ENCODE peak calls at places on chromosome 13, in five cellular contexts. B is kidney epithelial cell, F is AG04450, D is pancreas, J is left ventricle myocardium inferior. I is an unnamed sample.

GRCh38 chr13:24097667-24098066 is 62.9 kb upstream of the SPATA13 start:
- DNase-seq in D (no peak), B (no peak), J (no peak), F (no peak), I (no peak)

GRCh38 chr13:105329359-105329758 is 1206.1 kb downstream of the EFNB2 start:
- DNase-seq in B (no peak), F (no peak), D (no peak), J (no peak), I (no peak)

GRCh38 chr13:103188688-103189326 is 122.6 kb upstream of the SLC10A2 start:
- DNase-seq in F (no peak), B (no peak), D (no peak), J (no peak), I (peak; percentile 44)

GRCh38 chr13:32047088-32047487 is 15.5 kb downstream of the FRY start:
- DNase-seq in F (no peak), J (no peak), D (no peak), B (no peak), I (no peak)

GRCh38 chr13:98998831-98999634 is 21.2 kb upstream of the DOCK9 start:
- DNase-seq in J (no peak), B (no peak), D (no peak), F (no peak), I (no peak)

GRCh38 chr13:73451120-73452029 is 392.6 kb downstream of the KLF5 start:
- DNase-seq in D (no peak), F (no peak), J (no peak), B (no peak), I (no peak)

GRCh38 chr13:22265563-22265962 is 594.7 kb downstream of the FGF9 start:
- DNase-seq in J (no peak), B (no peak), D (no peak), F (no peak), I (no peak)

GRCh38 chr13:41649659-41650058 is 192.3 kb downstream of the RGCC start:
- DNase-seq in B (no peak), J (no peak), D (no peak), F (no peak), I (no peak)

GRCh38 chr13:112968380-112968909 is 569 bp upstream of the MCF2L start:
- DNase-seq in F (no peak), J (peak; percentile 55), B (no peak), D (peak; percentile 70), I (no peak)

GRCh38 chr13:113746143-113746525 is 12.9 kb upstream of the TMEM255B start:
- DNase-seq in B (no peak), D (no peak), J (no peak), F (no peak), I (no peak)

GRCh38 chr13:49585220-49586157 is at the start of gene RCBTB1:
- DNase-seq in B (no peak), J (peak; percentile 72), D (peak; percentile 79), F (no peak), I (no peak)

DNA sequence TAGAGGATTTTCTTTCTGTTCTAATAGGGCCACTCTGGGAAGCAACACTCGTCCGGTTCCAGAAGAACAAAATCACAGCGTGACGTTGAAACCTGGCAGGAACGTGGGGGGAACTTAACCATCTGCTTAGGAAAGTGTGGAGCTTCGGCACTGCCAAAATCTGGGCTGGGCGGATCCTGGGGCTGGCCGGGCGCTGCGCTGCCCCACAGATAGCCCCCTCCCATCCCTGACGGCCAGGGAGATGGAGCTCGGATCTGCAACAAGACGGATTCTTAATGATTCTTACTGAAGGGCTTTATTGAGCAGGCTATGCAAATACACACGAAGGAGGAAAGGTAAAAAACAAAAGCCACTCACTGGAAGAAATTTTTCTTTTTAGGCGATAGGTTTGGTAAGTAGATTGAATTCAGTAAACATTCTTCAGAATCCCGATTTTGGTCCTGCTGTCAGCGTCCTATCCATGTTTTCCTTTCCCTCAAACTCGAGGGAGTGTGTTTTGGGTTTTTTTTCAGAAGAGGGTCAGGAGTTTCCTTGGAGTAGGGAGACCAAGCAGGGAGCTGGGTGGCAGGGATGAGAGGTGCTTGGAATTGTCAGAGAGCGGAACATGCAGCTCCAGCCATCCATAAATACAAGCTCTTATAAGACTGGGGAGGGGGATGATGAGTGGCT is 1.4 kb upstream of the PCDH8 start:
- DNase-seq in B (no peak), J (no peak), D (no peak), F (no peak), I (no peak)
- H3K4me3 ChIP-seq in B (no peak overlapping the region), J (peak overlapping the region; percentile 71), D (no peak overlapping the region), F (no peak overlapping the region), I (no peak overlapping the region)

GRCh38 chr13:75492389-75492788 is 10.4 kb upstream of the TBC1D4 start:
- DNase-seq in J (no peak), D (no peak), B (no peak), F (no peak), I (no peak)

GRCh38 chr13:75486654-75487053 is 4.7 kb upstream of the TBC1D4 start:
- DNase-seq in F (no peak), D (no peak), B (no peak), J (no peak), I (no peak)

GRCh38 chr13:75486146-75486545 is 4.2 kb upstream of the TBC1D4 start:
- DNase-seq in B (no peak), J (no peak), D (no peak), F (no peak), I (no peak)

GRCh38 chr13:75493156-75493555 is 11.2 kb upstream of the TBC1D4 start:
- DNase-seq in B (no peak), F (no peak), D (no peak), J (no peak), I (no peak)

GRCh38 chr13:75489502-75490263 is 7.7 kb upstream of the TBC1D4 start:
- DNase-seq in J (no peak), B (no peak), F (peak; percentile 15), D (no peak), I (peak; percentile 57)
- H3K4me3 ChIP-seq in J (no peak overlapping the region), B (no peak overlapping the region), F (no peak overlapping the region), D (no peak overlapping the region), I (no peak overlapping the region)

DNA sequence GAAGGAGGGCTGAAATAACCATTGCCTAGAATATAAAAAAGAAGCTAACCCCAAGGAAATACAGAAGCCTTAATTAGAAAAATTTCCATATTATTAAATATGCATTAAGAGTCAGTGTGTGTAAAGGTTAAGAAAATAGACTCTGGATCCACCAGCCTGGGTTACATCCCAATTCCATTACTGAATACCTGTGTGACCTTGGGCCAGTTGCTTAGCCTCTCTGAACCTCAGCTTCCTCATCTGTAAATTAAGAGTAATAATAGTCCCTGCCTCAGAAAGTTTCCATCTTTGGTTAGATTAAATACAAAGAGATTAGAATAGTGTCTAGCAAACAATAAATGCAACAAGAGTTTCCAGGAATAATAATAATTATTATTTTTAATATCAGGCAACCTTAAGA is 54.5 kb downstream of the ATP7B start:
- DNase-seq in B (no peak), F (no peak), J (no peak), D (no peak), I (no peak)
- H3K4me3 ChIP-seq in B (no peak overlapping the region), F (no peak overlapping the region), J (no peak overlapping the region), D (no peak overlapping the region), I (no peak overlapping the region)

GRCh38 chr13:30416471-30416870 is 5.8 kb upstream of the UBE2L5 start:
- DNase-seq in B (no peak), J (no peak), F (no peak), D (no peak), I (no peak)
- H3K4me3 ChIP-seq in B (no peak overlapping the region), J (no peak overlapping the region), F (no peak overlapping the region), D (no peak overlapping the region), I (no peak overlapping the region)

GRCh38 chr13:111064661-111065060 is 50.4 kb upstream of the ARHGEF7 start:
- DNase-seq in J (no peak), D (no peak), B (no peak), F (no peak), I (no peak)

GRCh38 chr13:111068009-111068350 is 47.1 kb upstream of the ARHGEF7 start:
- DNase-seq in D (no peak), J (no peak), B (no peak), F (no peak), I (no peak)

GRCh38 chr13:111065698-111066097 is 49.4 kb upstream of the ARHGEF7 start:
- DNase-seq in D (no peak), F (no peak), B (no peak), J (no peak), I (no peak)

GRCh38 chr13:111062305-111062704 is 52.8 kb upstream of the ARHGEF7 start:
- DNase-seq in D (no peak), F (no peak), B (no peak), J (no peak), I (no peak)

DNA sequence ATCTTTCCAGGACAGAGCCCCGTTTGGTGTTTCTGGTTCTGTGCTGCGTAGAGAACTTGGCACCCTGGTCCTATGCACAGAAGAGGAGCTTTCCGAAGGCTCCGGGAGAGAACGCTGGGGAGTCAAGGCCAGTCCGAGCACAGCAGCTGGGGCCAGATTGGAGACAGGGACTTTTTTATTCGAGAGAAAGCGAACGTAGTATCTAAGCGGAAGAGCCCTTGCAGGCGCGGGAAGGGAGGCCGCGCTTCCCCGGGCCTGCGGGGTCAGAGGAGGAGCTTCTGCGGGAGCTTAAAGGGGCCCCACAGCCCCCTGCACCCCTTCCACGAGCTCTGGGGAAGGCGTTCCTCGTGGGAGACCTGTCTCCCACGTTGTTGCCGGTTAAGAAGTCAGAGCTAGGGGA is 48.6 kb upstream of the ARHGEF7 start:
- DNase-seq in B (no peak), D (no peak), F (no peak), J (peak; percentile 30), I (no peak)
- H3K4me3 ChIP-seq in B (no peak overlapping the region), D (peak overlapping the region; percentile 56), F (no peak overlapping the region), J (peak overlapping the region; percentile 81), I (no peak overlapping the region)

DNA sequence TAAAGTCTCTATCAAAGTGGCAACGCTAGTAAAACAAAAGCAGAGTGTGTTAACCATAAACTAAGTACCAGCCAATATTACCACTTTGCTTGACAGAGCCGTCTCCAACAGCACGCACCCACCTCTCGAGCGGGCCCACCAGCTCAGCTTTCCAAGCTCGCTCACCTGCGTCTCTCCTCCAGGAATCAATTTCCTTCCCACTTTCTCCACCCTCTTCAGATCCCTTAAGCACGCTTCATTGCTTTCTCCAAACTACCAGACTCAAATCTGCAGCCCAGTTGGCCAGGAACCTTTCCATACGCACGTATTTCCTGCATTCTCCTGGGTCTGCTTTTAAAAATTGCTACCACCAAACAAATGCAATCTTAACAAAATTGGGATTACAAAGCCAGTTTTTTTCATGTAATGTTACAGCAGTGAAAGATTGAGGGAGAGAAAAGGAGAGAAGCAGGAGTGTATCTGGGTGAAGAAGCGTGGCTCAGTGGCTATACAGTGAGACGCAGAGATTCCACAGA is 1.5 kb downstream of the ENOX1 start:
- DNase-seq in J (no peak), B (no peak), F (no peak), D (no peak), I (no peak)
- H3K4me3 ChIP-seq in J (peak overlapping the region; percentile 85), B (peak overlapping the region; percentile 60), F (peak overlapping the region; percentile 72), D (peak overlapping the region; percentile 49), I (peak overlapping the region; percentile 61)

DNA sequence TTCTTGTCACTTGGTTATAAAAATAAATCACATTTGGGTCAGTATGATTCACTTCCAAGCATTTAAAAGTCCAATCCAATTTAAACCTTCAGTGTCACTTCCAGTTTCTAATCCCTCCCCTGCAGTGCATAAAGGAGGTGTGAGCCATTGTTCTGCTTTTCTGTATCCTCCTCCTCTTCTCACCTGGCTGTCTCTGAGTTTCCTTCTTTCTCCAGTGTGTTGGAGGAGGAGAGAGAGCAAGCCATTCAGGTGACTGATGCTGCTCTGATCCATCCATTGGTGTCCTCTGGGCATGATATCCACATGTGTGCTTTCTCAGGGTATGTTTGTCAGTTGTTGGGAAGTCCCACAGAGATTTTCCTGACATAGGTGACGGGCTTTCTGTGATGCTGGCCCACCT is 1.2 kb downstream of the NUDT15 start:
- DNase-seq in J (no peak), D (no peak), B (no peak), F (no peak), I (no peak)
- H3K4me3 ChIP-seq in J (peak overlapping the region; percentile 79), D (no peak overlapping the region), B (no peak overlapping the region), F (no peak overlapping the region), I (no peak overlapping the region)

I was measured in astrocyte of the cerebellum.